ENCODE peak calls at places on chromosomes 2 and 18, in eight cellular contexts. One of them, this sample, is unnamed.

GRCh38 chr2:45962522-45962921 is 311.0 kb downstream of the PRKCE start:
- DNase-seq in Peyer's patch: no peak
- DNase-seq in CD4-positive, alpha-beta T cell: no peak
- DNase-seq in fibroblast of lung: peak
- DNase-seq in gastrocnemius medialis: no peak
- DNase-seq in cardiac muscle cell: peak
- DNase-seq in esophagus squamous epithelium: no peak
- DNase-seq in choroid plexus epithelial cell: peak
- DNase-seq in this sample: no peak

GRCh38 chr2:105383456-105383855 is 15.4 kb downstream of the FHL2 start:
- DNase-seq in Peyer's patch: no peak
- DNase-seq in CD4-positive, alpha-beta T cell: no peak
- DNase-seq in fibroblast of lung: no peak
- DNase-seq in gastrocnemius medialis: no peak
- DNase-seq in cardiac muscle cell: no peak
- DNase-seq in esophagus squamous epithelium: no peak
- DNase-seq in choroid plexus epithelial cell: no peak
- DNase-seq in this sample: no peak

GRCh38 chr2:220148849-220149248 is 521.4 kb downstream of the SLC4A3 start:
- DNase-seq in Peyer's patch: no peak
- DNase-seq in CD4-positive, alpha-beta T cell: no peak
- DNase-seq in fibroblast of lung: peak
- DNase-seq in gastrocnemius medialis: no peak
- DNase-seq in cardiac muscle cell: peak
- DNase-seq in esophagus squamous epithelium: no peak
- DNase-seq in choroid plexus epithelial cell: peak
- DNase-seq in this sample: no peak

GRCh38 chr18:45780568-45780967 is 44.9 kb upstream of the SIGLEC15 start:
- DNase-seq in Peyer's patch: no peak
- DNase-seq in CD4-positive, alpha-beta T cell: no peak
- DNase-seq in fibroblast of lung: no peak
- DNase-seq in gastrocnemius medialis: no peak
- DNase-seq in cardiac muscle cell: no peak
- DNase-seq in esophagus squamous epithelium: no peak
- DNase-seq in choroid plexus epithelial cell: no peak
- DNase-seq in this sample: no peak

GRCh38 chr2:27765621-27766286 is 5.8 kb upstream of the MRPL33 start:
- DNase-seq in Peyer's patch: peak
- DNase-seq in CD4-positive, alpha-beta T cell: peak
- DNase-seq in fibroblast of lung: peak
- DNase-seq in gastrocnemius medialis: peak
- DNase-seq in cardiac muscle cell: peak
- DNase-seq in esophagus squamous epithelium: no peak
- DNase-seq in choroid plexus epithelial cell: peak
- DNase-seq in this sample: no peak

GRCh38 chr2:67628892-67629291 is 231.8 kb downstream of the ETAA1 start:
- DNase-seq in Peyer's patch: no peak
- DNase-seq in CD4-positive, alpha-beta T cell: no peak
- DNase-seq in fibroblast of lung: no peak
- DNase-seq in gastrocnemius medialis: no peak
- DNase-seq in cardiac muscle cell: no peak
- DNase-seq in esophagus squamous epithelium: no peak
- DNase-seq in choroid plexus epithelial cell: no peak
- DNase-seq in this sample: no peak

GRCh38 chr18:23631746-23632145 is 31.0 kb downstream of the ANKRD29 start:
- DNase-seq in Peyer's patch: no peak
- DNase-seq in CD4-positive, alpha-beta T cell: no peak
- DNase-seq in fibroblast of lung: no peak
- DNase-seq in gastrocnemius medialis: no peak
- DNase-seq in cardiac muscle cell: no peak
- DNase-seq in esophagus squamous epithelium: no peak
- DNase-seq in choroid plexus epithelial cell: no peak
- DNase-seq in this sample: no peak

GRCh38 chr2:31429759-31430438 is 15.4 kb upstream of the XDH start:
- DNase-seq in Peyer's patch: peak
- DNase-seq in CD4-positive, alpha-beta T cell: peak
- DNase-seq in fibroblast of lung: peak
- DNase-seq in gastrocnemius medialis: no peak
- DNase-seq in cardiac muscle cell: no peak
- DNase-seq in esophagus squamous epithelium: no peak
- DNase-seq in choroid plexus epithelial cell: no peak
- DNase-seq in this sample: no peak

GRCh38 chr2:37829616-37830385 is 95.3 kb upstream of the RMDN2 start:
- DNase-seq in Peyer's patch: no peak
- DNase-seq in CD4-positive, alpha-beta T cell: no peak
- DNase-seq in fibroblast of lung: no peak
- DNase-seq in gastrocnemius medialis: no peak
- DNase-seq in cardiac muscle cell: no peak
- DNase-seq in esophagus squamous epithelium: no peak
- DNase-seq in choroid plexus epithelial cell: no peak
- DNase-seq in this sample: no peak

GRCh38 chr2:160715428-160715827 is 221.8 kb upstream of the RBMS1 start:
- DNase-seq in Peyer's patch: no peak
- DNase-seq in CD4-positive, alpha-beta T cell: no peak
- DNase-seq in fibroblast of lung: no peak
- DNase-seq in gastrocnemius medialis: no peak
- DNase-seq in cardiac muscle cell: peak
- DNase-seq in esophagus squamous epithelium: no peak
- DNase-seq in choroid plexus epithelial cell: no peak
- DNase-seq in this sample: no peak

GRCh38 chr18:56235773-56236115 is 402.6 kb downstream of the TXNL1 start:
- DNase-seq in Peyer's patch: no peak
- DNase-seq in CD4-positive, alpha-beta T cell: no peak
- DNase-seq in fibroblast of lung: peak
- DNase-seq in gastrocnemius medialis: no peak
- DNase-seq in cardiac muscle cell: no peak
- DNase-seq in esophagus squamous epithelium: no peak
- DNase-seq in choroid plexus epithelial cell: no peak
- DNase-seq in this sample: peak

GRCh38 chr2:233855345-233855744 is 1.0 kb upstream of the HJURP start:
- DNase-seq in Peyer's patch: no peak
- DNase-seq in CD4-positive, alpha-beta T cell: no peak
- DNase-seq in fibroblast of lung: no peak
- DNase-seq in gastrocnemius medialis: no peak
- DNase-seq in cardiac muscle cell: no peak
- DNase-seq in esophagus squamous epithelium: no peak
- DNase-seq in choroid plexus epithelial cell: no peak
- DNase-seq in this sample: no peak

DNA sequence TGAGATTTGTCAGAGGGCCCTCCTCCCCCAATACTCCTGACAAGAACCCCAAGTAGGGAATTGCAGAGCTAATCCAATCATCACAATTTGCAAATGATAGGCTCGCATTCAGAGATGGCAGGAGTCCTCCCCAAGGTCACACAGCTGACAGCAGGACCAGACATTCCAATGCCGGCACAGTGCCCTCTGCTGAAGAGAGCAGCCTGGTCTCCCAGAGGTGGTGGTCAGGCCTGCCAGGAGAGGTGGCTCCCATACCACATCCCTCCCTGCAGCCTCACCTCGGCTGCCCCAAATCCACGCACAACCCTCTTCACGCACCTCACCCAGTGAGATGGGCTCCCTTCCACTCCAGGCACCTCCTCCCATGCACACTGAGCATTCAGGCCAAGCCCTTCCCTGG is 25.4 kb downstream of the EN1 start:
- DNase-seq in Peyer's patch: peak
- DNase-seq in CD4-positive, alpha-beta T cell: no peak
- DNase-seq in fibroblast of lung: no peak
- DNase-seq in gastrocnemius medialis: no peak
- DNase-seq in cardiac muscle cell: no peak
- DNase-seq in esophagus squamous epithelium: no peak
- DNase-seq in choroid plexus epithelial cell: no peak
- DNase-seq in this sample: no peak
- TF ChIP-seq CTCF in Peyer's patch: no peak
- TF ChIP-seq CTCF in CD4-positive, alpha-beta T cell: no peak
- TF ChIP-seq CTCF in fibroblast of lung: no peak
- TF ChIP-seq CTCF in gastrocnemius medialis: no peak
- TF ChIP-seq CTCF in cardiac muscle cell: no peak
- TF ChIP-seq CTCF in esophagus squamous epithelium: no peak
- TF ChIP-seq CTCF in choroid plexus epithelial cell: no peak
- TF ChIP-seq CTCF in this sample: no peak

GRCh38 chr2:240579071-240579762 is 7.3 kb upstream of the CAPN10 start:
- DNase-seq in Peyer's patch: no peak
- DNase-seq in CD4-positive, alpha-beta T cell: no peak
- DNase-seq in fibroblast of lung: no peak
- DNase-seq in gastrocnemius medialis: no peak
- DNase-seq in cardiac muscle cell: no peak
- DNase-seq in esophagus squamous epithelium: no peak
- DNase-seq in choroid plexus epithelial cell: no peak
- DNase-seq in this sample: no peak

GRCh38 chr2:240578110-240578450 is 8.5 kb upstream of the CAPN10 start:
- DNase-seq in Peyer's patch: no peak
- DNase-seq in CD4-positive, alpha-beta T cell: no peak
- DNase-seq in fibroblast of lung: no peak
- DNase-seq in gastrocnemius medialis: no peak
- DNase-seq in cardiac muscle cell: no peak
- DNase-seq in esophagus squamous epithelium: no peak
- DNase-seq in choroid plexus epithelial cell: no peak
- DNase-seq in this sample: no peak

GRCh38 chr2:240581811-240582210 is 4.7 kb upstream of the CAPN10 start:
- DNase-seq in Peyer's patch: no peak
- DNase-seq in CD4-positive, alpha-beta T cell: no peak
- DNase-seq in fibroblast of lung: no peak
- DNase-seq in gastrocnemius medialis: no peak
- DNase-seq in cardiac muscle cell: no peak
- DNase-seq in esophagus squamous epithelium: no peak
- DNase-seq in choroid plexus epithelial cell: no peak
- DNase-seq in this sample: no peak

GRCh38 chr2:240578488-240578887 is 8.0 kb upstream of the CAPN10 start:
- DNase-seq in Peyer's patch: no peak
- DNase-seq in CD4-positive, alpha-beta T cell: no peak
- DNase-seq in fibroblast of lung: no peak
- DNase-seq in gastrocnemius medialis: no peak
- DNase-seq in cardiac muscle cell: no peak
- DNase-seq in esophagus squamous epithelium: no peak
- DNase-seq in choroid plexus epithelial cell: no peak
- DNase-seq in this sample: no peak

GRCh38 chr2:240579771-240580614 is 6.5 kb upstream of the CAPN10 start:
- DNase-seq in Peyer's patch: peak
- DNase-seq in CD4-positive, alpha-beta T cell: peak
- DNase-seq in fibroblast of lung: peak
- DNase-seq in gastrocnemius medialis: peak
- DNase-seq in cardiac muscle cell: peak
- DNase-seq in esophagus squamous epithelium: no peak
- DNase-seq in choroid plexus epithelial cell: peak
- DNase-seq in this sample: no peak
- TF ChIP-seq CTCF in Peyer's patch: peak
- TF ChIP-seq CTCF in CD4-positive, alpha-beta T cell: peak
- TF ChIP-seq CTCF in fibroblast of lung: no peak
- TF ChIP-seq CTCF in gastrocnemius medialis: no peak
- TF ChIP-seq CTCF in cardiac muscle cell: peak
- TF ChIP-seq CTCF in esophagus squamous epithelium: no peak
- TF ChIP-seq CTCF in choroid plexus epithelial cell: peak
- TF ChIP-seq CTCF in this sample: no peak

DNA sequence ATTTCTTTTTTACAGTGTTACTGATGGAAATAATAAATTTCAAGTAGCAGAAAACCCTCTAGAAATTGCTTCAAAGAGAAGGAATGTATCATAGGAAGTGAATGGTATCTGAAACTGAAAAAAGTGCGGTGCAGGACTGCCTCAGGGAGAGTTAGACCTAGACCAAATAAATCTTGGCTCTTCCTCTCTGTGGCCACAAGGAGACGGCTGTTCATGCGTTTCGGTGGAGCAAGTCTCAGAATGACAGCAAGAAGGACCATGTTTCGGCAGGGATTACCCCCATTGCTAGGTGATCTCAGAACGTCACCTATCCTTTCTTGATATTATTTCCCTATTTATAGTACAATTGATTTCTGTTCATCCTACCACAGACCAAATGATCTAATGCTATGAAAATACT is 522.3 kb downstream of the SOX11 start:
- DNase-seq in Peyer's patch: no peak
- DNase-seq in CD4-positive, alpha-beta T cell: no peak
- DNase-seq in fibroblast of lung: no peak
- DNase-seq in gastrocnemius medialis: no peak
- DNase-seq in cardiac muscle cell: no peak
- DNase-seq in esophagus squamous epithelium: no peak
- DNase-seq in choroid plexus epithelial cell: no peak
- DNase-seq in this sample: no peak
- TF ChIP-seq CTCF in Peyer's patch: no peak
- TF ChIP-seq CTCF in CD4-positive, alpha-beta T cell: no peak
- TF ChIP-seq CTCF in fibroblast of lung: no peak
- TF ChIP-seq CTCF in gastrocnemius medialis: no peak
- TF ChIP-seq CTCF in cardiac muscle cell: no peak
- TF ChIP-seq CTCF in esophagus squamous epithelium: no peak
- TF ChIP-seq CTCF in choroid plexus epithelial cell: no peak
- TF ChIP-seq CTCF in this sample: no peak

GRCh38 chr2:109318150-109318948 is 189.3 kb downstream of the SH3RF3 start:
- DNase-seq in Peyer's patch: peak
- DNase-seq in CD4-positive, alpha-beta T cell: no peak
- DNase-seq in fibroblast of lung: peak
- DNase-seq in gastrocnemius medialis: peak
- DNase-seq in cardiac muscle cell: peak
- DNase-seq in esophagus squamous epithelium: peak
- DNase-seq in choroid plexus epithelial cell: peak
- DNase-seq in this sample: peak
- TF ChIP-seq CTCF in Peyer's patch: no peak
- TF ChIP-seq CTCF in CD4-positive, alpha-beta T cell: no peak
- TF ChIP-seq CTCF in fibroblast of lung: peak
- TF ChIP-seq CTCF in gastrocnemius medialis: peak
- TF ChIP-seq CTCF in cardiac muscle cell: peak
- TF ChIP-seq CTCF in esophagus squamous epithelium: no peak
- TF ChIP-seq CTCF in choroid plexus epithelial cell: peak
- TF ChIP-seq CTCF in this sample: no peak

DNA sequence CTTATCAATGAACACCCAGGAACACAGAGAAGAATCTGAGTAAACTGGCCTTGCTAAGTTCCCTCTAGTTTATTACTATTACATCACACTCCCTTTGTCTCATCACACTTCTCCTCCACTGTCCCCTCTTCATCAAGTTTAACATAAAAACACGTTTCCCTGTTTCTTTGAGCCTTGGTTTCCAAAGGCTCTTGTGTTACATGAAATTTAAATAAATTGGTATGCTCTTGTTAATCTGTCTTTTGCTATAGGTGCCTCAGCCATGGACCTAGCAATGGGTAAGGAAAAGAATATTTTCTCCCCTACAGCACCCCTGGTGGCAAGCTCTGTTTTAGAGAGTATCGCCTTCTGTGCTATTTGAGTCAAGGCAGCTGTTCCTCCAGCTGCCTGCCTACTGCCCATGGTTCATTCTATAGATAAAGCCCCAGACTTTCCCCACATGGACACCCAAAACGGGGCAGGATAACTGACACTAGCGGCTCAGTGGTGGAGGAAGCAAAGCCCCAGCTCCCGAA is 31.8 kb downstream of the TGIF1 start:
- DNase-seq in Peyer's patch: peak
- DNase-seq in CD4-positive, alpha-beta T cell: no peak
- DNase-seq in fibroblast of lung: no peak
- DNase-seq in gastrocnemius medialis: no peak
- DNase-seq in cardiac muscle cell: peak
- DNase-seq in esophagus squamous epithelium: no peak
- DNase-seq in choroid plexus epithelial cell: peak
- DNase-seq in this sample: no peak
- TF ChIP-seq CTCF in Peyer's patch: peak
- TF ChIP-seq CTCF in CD4-positive, alpha-beta T cell: peak
- TF ChIP-seq CTCF in fibroblast of lung: peak
- TF ChIP-seq CTCF in gastrocnemius medialis: peak
- TF ChIP-seq CTCF in cardiac muscle cell: peak
- TF ChIP-seq CTCF in esophagus squamous epithelium: no peak
- TF ChIP-seq CTCF in choroid plexus epithelial cell: peak
- TF ChIP-seq CTCF in this sample: peak

This sample was measured in nephron progenitor cell.